ENCODE peak calls at places on chromosomes 2 and 18, in four cellular contexts. B is body of pancreas; Y is effector memory CD8-positive, alpha-beta T cell; O is activated naive CD8-positive, alpha-beta T cell treated with anti-CD3 and anti-CD28 coated beads, Interleukin-2, amount 10 ng/mL, durations not matched to agents 7 days and 5 days. I is an unnamed sample.

GRCh38 chr2:119248311-119248710 is 24.7 kb downstream of the STEAP3 start:
- DNase-seq in B (no peak), Y (no peak), O (no peak), I (no peak)

GRCh38 chr2:128258218-128258617 is 60.5 kb downstream of the HS6ST1 start:
- DNase-seq in B (no peak), Y (no peak), O (no peak), I (no peak)

GRCh38 chr2:45851576-45852304 is 200.3 kb downstream of the PRKCE start:
- DNase-seq in B (peak; percentile 59), Y (no peak), O (no peak), I (no peak)

GRCh38 chr2:191869781-191870180 is 22.9 kb upstream of the CAVIN2 start:
- DNase-seq in B (no peak), Y (no peak), O (no peak), I (no peak)

GRCh38 chr2:235543126-235543750 is 49.4 kb downstream of the AGAP1 start:
- DNase-seq in B (no peak), Y (no peak), O (no peak), I (no peak)

GRCh38 chr18:3060667-3061580 is 48.0 kb upstream of the LPIN2 start:
- DNase-seq in B (no peak), Y (peak; percentile 19), O (peak; percentile 55), I (peak; percentile 76)

GRCh38 chr2:240137596-240138274 is 1.6 kb upstream of the COPS9 start:
- DNase-seq in B (peak; percentile 3), Y (no peak), O (no peak), I (no peak)

GRCh38 chr2:149031396-149031795 is 7.1 kb upstream of the LYPD6B start:
- DNase-seq in B (no peak), Y (no peak), O (no peak), I (no peak)

GRCh38 chr2:56474412-56475158 is 290.8 kb downstream of the CCDC85A start:
- DNase-seq in B (no peak), Y (no peak), O (no peak), I (no peak)

GRCh38 chr2:195543063-195543462 is 114.0 kb upstream of the SLC39A10 start:
- DNase-seq in B (no peak), Y (no peak), O (no peak), I (no peak)

GRCh38 chr2:42331569-42332284 is 29.3 kb downstream of the COX7A2L start:
- DNase-seq in B (no peak), Y (no peak), O (no peak), I (no peak)

GRCh38 chr2:191218292-191218898 is 26.8 kb upstream of the MYO1B start:
- DNase-seq in B (peak; percentile 48), Y (peak; percentile 31), O (no peak), I (peak; percentile 74)

GRCh38 chr2:127694986-127695385 is 6.3 kb upstream of the SFT2D3 start:
- DNase-seq in B (no peak), Y (no peak), O (no peak), I (no peak)

GRCh38 chr18:56380682-56381081 is 257.7 kb downstream of the TXNL1 start:
- DNase-seq in B (no peak), Y (no peak), O (no peak), I (no peak)

GRCh38 chr2:201220102-201220570 is 37.2 kb downstream of the CASP10 start:
- DNase-seq in B (peak; percentile 33), Y (no peak), O (no peak), I (no peak)

GRCh38 chr18:59820663-59821062 is 79.1 kb upstream of the PMAIP1 start:
- DNase-seq in B (no peak), Y (no peak), O (no peak), I (no peak)

GRCh38 chr2:19357383-19358241 is 811 bp downstream of the OSR1 start:
- DNase-seq in B (no peak), Y (no peak), O (no peak), I (no peak)

GRCh38 chr2:23510471-23510870 is 125.5 kb downstream of the KLHL29 start:
- DNase-seq in B (no peak), Y (no peak), O (no peak), I (no peak)

GRCh38 chr18:10755855-10756254 is 230.0 kb downstream of the NAPG start:
- DNase-seq in B (no peak), Y (no peak), O (no peak), I (no peak)

GRCh38 chr2:158931577-158931976 is 36.9 kb upstream of the TANC1 start:
- DNase-seq in B (no peak), Y (no peak), O (no peak), I (no peak)

GRCh38 chr2:65161551-65162100 is 31.7 kb upstream of the RAB1A start:
- DNase-seq in B (no peak), Y (no peak), O (no peak), I (no peak)

GRCh38 chr2:3111267-3111666 is 266.4 kb downstream of the EIPR1 start:
- DNase-seq in B (no peak), Y (no peak), O (no peak), I (peak; percentile 35)

GRCh38 chr2:3267869-3268704 is 109.5 kb downstream of the EIPR1 start:
- DNase-seq in B (no peak), Y (no peak), O (no peak), I (no peak)

GRCh38 chr18:48048251-48048650 is 117.8 kb upstream of the SMAD2 start:
- DNase-seq in B (no peak), Y (no peak), O (no peak), I (no peak)

GRCh38 chr2:119234021-119235019 is 10.7 kb downstream of the STEAP3 start:
- DNase-seq in B (no peak), Y (no peak), O (no peak), I (no peak)

GRCh38 chr2:68734176-68734575 is 435 bp upstream of the ARHGAP25 start:
- DNase-seq in B (no peak), Y (no peak), O (no peak), I (no peak)

GRCh38 chr2:127701193-127701650 is at the start of gene SFT2D3:
- DNase-seq in B (peak; percentile 93), Y (peak; percentile 84), O (peak; percentile 90), I (peak; percentile 94)

GRCh38 chr18:36933552-36933951 is 104.6 kb downstream of the KIAA1328 start:
- DNase-seq in B (no peak), Y (no peak), O (no peak), I (no peak)

GRCh38 chr2:52017836-52018235 is 985.9 kb upstream of the NRXN1 start:
- DNase-seq in B (no peak), Y (no peak), O (no peak), I (no peak)

GRCh38 chr2:32427672-32428622 is 71.1 kb downstream of the BIRC6 start:
- DNase-seq in B (no peak), Y (no peak), O (no peak), I (no peak)

GRCh38 chr2:157492189-157492773 is 48.4 kb upstream of the CYTIP start:
- DNase-seq in B (peak; percentile 78), Y (peak; percentile 60), O (peak; percentile 59), I (peak; percentile 80)

GRCh38 chr2:69010437-69011194 is 2.4 kb upstream of the ANTXR1 start:
- DNase-seq in B (no peak), Y (no peak), O (no peak), I (no peak)

GRCh38 chr2:71711470-71711857 is 258.1 kb downstream of the DYSF start:
- DNase-seq in B (no peak), Y (no peak), O (no peak), I (no peak)

GRCh38 chr2:205364261-205364660 is 318.0 kb upstream of the NRP2 start:
- DNase-seq in B (no peak), Y (no peak), O (no peak), I (no peak)

GRCh38 chr2:90207454-90208058 is 1516.1 kb downstream of the RPIA start:
- DNase-seq in B (no peak), Y (no peak), O (no peak), I (no peak)

GRCh38 chr2:70140978-70141753 is 49.7 kb downstream of the C2orf42 start:
- DNase-seq in B (peak; percentile 90), Y (peak; percentile 65), O (peak; percentile 65), I (peak; percentile 85)

GRCh38 chr2:112877423-112877822 is 33.5 kb upstream of the IL37 start:
- DNase-seq in B (no peak), Y (no peak), O (no peak), I (no peak)